ENCODE peak calls at places on chromosomes 3 and 15, in six cellular contexts. One of them, this sample, is unnamed.

GRCh38 chr3:45506751-45507391 is 87.7 kb upstream of the LIMD1 start:
- DNase-seq in HepG2: peak
- DNase-seq in transverse colon: no peak
- DNase-seq in breast epithelium: no peak
- DNase-seq in HCT116: no peak
- DNase-seq in endothelial cell of umbilical vein: no peak
- DNase-seq in this sample: no peak

GRCh38 chr15:33309602-33310276 is 1.0 kb upstream of the RYR3 start:
- DNase-seq in HepG2: no peak
- DNase-seq in transverse colon: no peak
- DNase-seq in breast epithelium: no peak
- DNase-seq in HCT116: no peak
- DNase-seq in endothelial cell of umbilical vein: no peak
- DNase-seq in this sample: no peak

GRCh38 chr3:173902866-173903265 is 505.3 kb downstream of the NLGN1 start:
- DNase-seq in HepG2: no peak
- DNase-seq in transverse colon: no peak
- DNase-seq in breast epithelium: no peak
- DNase-seq in HCT116: no peak
- DNase-seq in endothelial cell of umbilical vein: no peak
- DNase-seq in this sample: no peak

GRCh38 chr3:99586680-99587079 is 51.7 kb upstream of the COL8A1 start:
- DNase-seq in HepG2: no peak
- DNase-seq in transverse colon: no peak
- DNase-seq in breast epithelium: no peak
- DNase-seq in HCT116: no peak
- DNase-seq in endothelial cell of umbilical vein: no peak
- DNase-seq in this sample: no peak

GRCh38 chr3:42608586-42608985 is 8.1 kb downstream of the NKTR start:
- DNase-seq in HepG2: no peak
- DNase-seq in transverse colon: no peak
- DNase-seq in breast epithelium: no peak
- DNase-seq in HCT116: no peak
- DNase-seq in endothelial cell of umbilical vein: no peak
- DNase-seq in this sample: no peak

GRCh38 chr3:10505791-10506585 is 602 bp upstream of the ATP2B2 start:
- DNase-seq in HepG2: no peak
- DNase-seq in transverse colon: no peak
- DNase-seq in breast epithelium: no peak
- DNase-seq in HCT116: no peak
- DNase-seq in endothelial cell of umbilical vein: no peak
- DNase-seq in this sample: no peak

GRCh38 chr3:194407423-194407822 is 8.4 kb upstream of the GP5 start:
- DNase-seq in HepG2: peak
- DNase-seq in transverse colon: no peak
- DNase-seq in breast epithelium: no peak
- DNase-seq in HCT116: no peak
- DNase-seq in endothelial cell of umbilical vein: peak
- DNase-seq in this sample: peak

GRCh38 chr15:77504310-77504709 is 83.6 kb downstream of the HMG20A start:
- DNase-seq in HepG2: no peak
- DNase-seq in transverse colon: peak
- DNase-seq in breast epithelium: no peak
- DNase-seq in HCT116: no peak
- DNase-seq in endothelial cell of umbilical vein: no peak
- DNase-seq in this sample: peak

GRCh38 chr3:113405180-113405579 is 36.1 kb downstream of the CFAP44 start:
- DNase-seq in HepG2: no peak
- DNase-seq in transverse colon: no peak
- DNase-seq in breast epithelium: no peak
- DNase-seq in HCT116: no peak
- DNase-seq in endothelial cell of umbilical vein: peak
- DNase-seq in this sample: no peak

GRCh38 chr3:27253831-27254230 is 115.4 kb downstream of the NEK10 start:
- DNase-seq in HepG2: peak
- DNase-seq in transverse colon: peak
- DNase-seq in breast epithelium: peak
- DNase-seq in HCT116: peak
- DNase-seq in endothelial cell of umbilical vein: peak
- DNase-seq in this sample: peak

GRCh38 chr15:98914626-98915025 is 93.0 kb downstream of the PGPEP1L start:
- DNase-seq in HepG2: no peak
- DNase-seq in transverse colon: no peak
- DNase-seq in breast epithelium: no peak
- DNase-seq in HCT116: no peak
- DNase-seq in endothelial cell of umbilical vein: peak
- DNase-seq in this sample: no peak

GRCh38 chr3:12495749-12496452 is 11.6 kb downstream of the TSEN2 start:
- DNase-seq in HepG2: no peak
- DNase-seq in transverse colon: no peak
- DNase-seq in breast epithelium: no peak
- DNase-seq in HCT116: no peak
- DNase-seq in endothelial cell of umbilical vein: no peak
- DNase-seq in this sample: no peak

GRCh38 chr15:51621917-51622268 is 678 bp downstream of the DMXL2 start:
- DNase-seq in HepG2: peak
- DNase-seq in transverse colon: peak
- DNase-seq in breast epithelium: no peak
- DNase-seq in HCT116: peak
- DNase-seq in endothelial cell of umbilical vein: peak
- DNase-seq in this sample: peak

GRCh38 chr3:128254967-128255366 is 101.7 kb downstream of the EEFSEC start:
- DNase-seq in HepG2: no peak
- DNase-seq in transverse colon: no peak
- DNase-seq in breast epithelium: no peak
- DNase-seq in HCT116: no peak
- DNase-seq in endothelial cell of umbilical vein: no peak
- DNase-seq in this sample: no peak

GRCh38 chr15:74889882-74890768 is at the start of gene MPI:
- DNase-seq in HepG2: peak
- DNase-seq in transverse colon: peak
- DNase-seq in breast epithelium: peak
- DNase-seq in HCT116: peak
- DNase-seq in endothelial cell of umbilical vein: peak
- DNase-seq in this sample: peak

GRCh38 chr3:169984287-169984686 is 17.7 kb downstream of the SEC62 start:
- DNase-seq in HepG2: no peak
- DNase-seq in transverse colon: no peak
- DNase-seq in breast epithelium: no peak
- DNase-seq in HCT116: no peak
- DNase-seq in endothelial cell of umbilical vein: peak
- DNase-seq in this sample: peak

GRCh38 chr15:29344474-29344873 is 74.9 kb upstream of the NSMCE3 start:
- DNase-seq in HepG2: no peak
- DNase-seq in transverse colon: no peak
- DNase-seq in breast epithelium: no peak
- DNase-seq in HCT116: no peak
- DNase-seq in endothelial cell of umbilical vein: no peak
- DNase-seq in this sample: no peak

GRCh38 chr3:49616491-49616941 is 57.6 kb upstream of the APEH start:
- DNase-seq in HepG2: no peak
- DNase-seq in transverse colon: no peak
- DNase-seq in breast epithelium: no peak
- DNase-seq in HCT116: no peak
- DNase-seq in endothelial cell of umbilical vein: no peak
- DNase-seq in this sample: no peak

GRCh38 chr3:120013481-120013880 is 80.8 kb downstream of the GSK3B start:
- DNase-seq in HepG2: no peak
- DNase-seq in transverse colon: no peak
- DNase-seq in breast epithelium: no peak
- DNase-seq in HCT116: no peak
- DNase-seq in endothelial cell of umbilical vein: peak
- DNase-seq in this sample: no peak

GRCh38 chr3:45826908-45827307 is 15.0 kb downstream of the LZTFL1 start:
- DNase-seq in HepG2: no peak
- DNase-seq in transverse colon: no peak
- DNase-seq in breast epithelium: no peak
- DNase-seq in HCT116: no peak
- DNase-seq in endothelial cell of umbilical vein: peak
- DNase-seq in this sample: no peak

GRCh38 chr3:119676020-119676419 is 1.2 kb downstream of the COX17 start:
- DNase-seq in HepG2: no peak
- DNase-seq in transverse colon: no peak
- DNase-seq in breast epithelium: no peak
- DNase-seq in HCT116: no peak
- DNase-seq in endothelial cell of umbilical vein: no peak
- DNase-seq in this sample: no peak

GRCh38 chr3:57755368-57756021 is 614 bp upstream of the SLMAP start:
- DNase-seq in HepG2: peak
- DNase-seq in transverse colon: peak
- DNase-seq in breast epithelium: no peak
- DNase-seq in HCT116: peak
- DNase-seq in endothelial cell of umbilical vein: peak
- DNase-seq in this sample: peak

GRCh38 chr15:98549741-98550140 is 98.6 kb upstream of the IGF1R start:
- DNase-seq in HepG2: no peak
- DNase-seq in transverse colon: no peak
- DNase-seq in breast epithelium: no peak
- DNase-seq in HCT116: no peak
- DNase-seq in endothelial cell of umbilical vein: no peak
- DNase-seq in this sample: no peak

GRCh38 chr15:82952156-82953081 is at the start of gene HOMER2:
- DNase-seq in HepG2: peak
- DNase-seq in transverse colon: peak
- DNase-seq in breast epithelium: peak
- DNase-seq in HCT116: no peak
- DNase-seq in endothelial cell of umbilical vein: no peak
- DNase-seq in this sample: peak

GRCh38 chr3:15180042-15180611 is 25.9 kb upstream of the CAPN7 start:
- DNase-seq in HepG2: no peak
- DNase-seq in transverse colon: no peak
- DNase-seq in breast epithelium: no peak
- DNase-seq in HCT116: no peak
- DNase-seq in endothelial cell of umbilical vein: no peak
- DNase-seq in this sample: no peak

GRCh38 chr3:114608293-114608692 is 314.5 kb downstream of the TIGIT start:
- DNase-seq in HepG2: no peak
- DNase-seq in transverse colon: no peak
- DNase-seq in breast epithelium: no peak
- DNase-seq in HCT116: no peak
- DNase-seq in endothelial cell of umbilical vein: no peak
- DNase-seq in this sample: no peak

GRCh38 chr3:126364130-126364695 is 7.0 kb upstream of the KLF15 start:
- DNase-seq in HepG2: no peak
- DNase-seq in transverse colon: peak
- DNase-seq in breast epithelium: no peak
- DNase-seq in HCT116: no peak
- DNase-seq in endothelial cell of umbilical vein: no peak
- DNase-seq in this sample: no peak

GRCh38 chr3:11558002-11558401 is 85.7 kb downstream of the VGLL4 start:
- DNase-seq in HepG2: no peak
- DNase-seq in transverse colon: no peak
- DNase-seq in breast epithelium: peak
- DNase-seq in HCT116: no peak
- DNase-seq in endothelial cell of umbilical vein: peak
- DNase-seq in this sample: no peak

GRCh38 chr3:101531473-101532086 is 18.6 kb upstream of the SENP7 start:
- DNase-seq in HepG2: no peak
- DNase-seq in transverse colon: no peak
- DNase-seq in breast epithelium: no peak
- DNase-seq in HCT116: no peak
- DNase-seq in endothelial cell of umbilical vein: peak
- DNase-seq in this sample: no peak

GRCh38 chr3:170470063-170471006 is 51.7 kb downstream of the CLDN11 start:
- DNase-seq in HepG2: no peak
- DNase-seq in transverse colon: no peak
- DNase-seq in breast epithelium: no peak
- DNase-seq in HCT116: no peak
- DNase-seq in endothelial cell of umbilical vein: no peak
- DNase-seq in this sample: no peak

GRCh38 chr15:67109141-67110034 is 44.0 kb downstream of the SMAD3 start:
- DNase-seq in HepG2: peak
- DNase-seq in transverse colon: peak
- DNase-seq in breast epithelium: no peak
- DNase-seq in HCT116: no peak
- DNase-seq in endothelial cell of umbilical vein: peak
- DNase-seq in this sample: no peak

GRCh38 chr3:132642539-132642847 is 17.1 kb downstream of the ACAD11 start:
- DNase-seq in HepG2: no peak
- DNase-seq in transverse colon: no peak
- DNase-seq in breast epithelium: no peak
- DNase-seq in HCT116: no peak
- DNase-seq in endothelial cell of umbilical vein: no peak
- DNase-seq in this sample: no peak
- TF ChIP-seq POLR2AphosphoS5 in HepG2: no peak
- TF ChIP-seq POLR2AphosphoS5 in transverse colon: no peak
- TF ChIP-seq POLR2AphosphoS5 in breast epithelium: no peak
- TF ChIP-seq POLR2AphosphoS5 in HCT116: no peak
- TF ChIP-seq POLR2AphosphoS5 in endothelial cell of umbilical vein: no peak
- TF ChIP-seq POLR2AphosphoS5 in this sample: no peak

GRCh38 chr3:50616770-50617095 is 218 bp upstream of the MAPKAPK3 start:
- DNase-seq in HepG2: peak
- DNase-seq in transverse colon: peak
- DNase-seq in breast epithelium: peak
- DNase-seq in HCT116: peak
- DNase-seq in endothelial cell of umbilical vein: peak
- DNase-seq in this sample: peak
- TF ChIP-seq POLR2A in HepG2: no peak
- TF ChIP-seq POLR2A in transverse colon: no peak
- TF ChIP-seq POLR2A in breast epithelium: peak
- TF ChIP-seq POLR2A in HCT116: peak
- TF ChIP-seq POLR2A in endothelial cell of umbilical vein: peak
- TF ChIP-seq POLR2A in this sample: no peak

GRCh38 chr3:37862712-37863551 is 1.3 kb downstream of the CTDSPL start:
- DNase-seq in HepG2: peak
- DNase-seq in transverse colon: peak
- DNase-seq in breast epithelium: no peak
- DNase-seq in HCT116: no peak
- DNase-seq in endothelial cell of umbilical vein: peak
- DNase-seq in this sample: no peak
- TF ChIP-seq POLR2AphosphoS5 in HepG2: no peak
- TF ChIP-seq POLR2AphosphoS5 in transverse colon: no peak
- TF ChIP-seq POLR2AphosphoS5 in breast epithelium: no peak
- TF ChIP-seq POLR2AphosphoS5 in HCT116: no peak
- TF ChIP-seq POLR2AphosphoS5 in endothelial cell of umbilical vein: no peak
- TF ChIP-seq POLR2AphosphoS5 in this sample: no peak

DNA sequence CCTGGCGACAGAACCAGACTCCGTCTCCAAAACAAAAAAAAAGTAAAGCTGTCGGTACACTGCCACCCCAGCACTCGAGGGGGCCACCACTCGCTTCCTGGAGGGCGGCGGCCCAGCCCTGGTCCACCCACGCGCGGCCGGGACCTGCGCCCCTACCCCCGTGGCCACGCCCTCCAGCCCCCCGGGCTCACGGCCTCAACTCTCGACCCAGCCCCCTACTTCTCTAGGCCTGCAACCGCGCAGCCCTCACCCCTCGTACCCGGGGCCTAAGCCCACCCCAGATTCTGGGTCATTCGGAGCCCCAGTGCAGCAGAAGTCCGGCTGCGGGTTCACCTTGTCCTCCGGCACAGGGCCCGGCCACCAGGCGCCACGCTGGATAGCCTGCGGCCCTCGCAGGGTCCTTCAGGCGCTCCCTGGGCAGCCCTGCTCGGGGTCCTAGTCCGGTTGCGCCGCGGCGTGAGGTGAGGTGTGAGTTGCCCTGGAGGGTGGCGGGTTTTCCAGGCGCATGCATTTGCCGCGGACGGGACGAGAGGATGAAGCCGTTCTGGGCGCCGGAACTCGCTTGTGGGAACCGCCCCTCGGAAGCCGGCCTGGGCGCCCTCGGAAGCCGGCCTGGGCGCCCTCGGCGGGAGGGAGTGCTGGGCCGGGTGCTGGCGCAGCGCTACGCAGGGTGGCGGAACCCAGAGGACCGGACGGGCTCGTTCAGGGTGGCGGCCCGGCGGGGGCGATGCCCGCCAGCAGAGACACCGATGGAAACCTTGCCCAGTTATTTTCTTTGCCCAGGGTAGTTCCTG is 32.2 kb downstream of the SPINK8 start:
- DNase-seq in HepG2: peak
- DNase-seq in transverse colon: peak
- DNase-seq in breast epithelium: peak
- DNase-seq in HCT116: peak
- DNase-seq in endothelial cell of umbilical vein: peak
- DNase-seq in this sample: peak
- TF ChIP-seq POLR2A in HepG2: peak
- TF ChIP-seq POLR2A in transverse colon: peak
- TF ChIP-seq POLR2A in breast epithelium: no peak
- TF ChIP-seq POLR2A in HCT116: peak
- TF ChIP-seq POLR2A in endothelial cell of umbilical vein: no peak
- TF ChIP-seq POLR2A in this sample: no peak